ENCODE peak calls at places on chromosome 3, in nine cellular contexts. U, R, H, P, W, T, N, F and J are unnamed samples.

GRCh38 chr3:196120291-196120951 is 38.5 kb upstream of the TFRC start:
- DNase-seq in R (no peak), W (no peak), T (no peak), F (no peak), U (no peak), N (no peak), P (no peak), H (no peak), J (no peak)

GRCh38 chr3:88036221-88036620 is 22.6 kb downstream of the CGGBP1 start:
- DNase-seq in W (no peak), R (no peak), N (no peak), F (no peak), U (no peak), P (no peak), T (no peak), H (no peak), J (no peak)

GRCh38 chr3:187276397-187277128 is 15.0 kb downstream of the MASP1 start:
- DNase-seq in H (no peak), W (no peak), R (no peak), N (no peak), F (no peak), U (no peak), T (no peak), P (no peak), J (no peak)

GRCh38 chr3:100093826-100094225 is 20.5 kb downstream of the FILIP1L start:
- DNase-seq in F (no peak), N (no peak), W (no peak), U (no peak), T (no peak), H (no peak), P (no peak), R (peak; percentile 41), J (no peak)

GRCh38 chr3:112409061-112409460 is 76.1 kb downstream of the CD200 start:
- DNase-seq in W (no peak), N (no peak), H (no peak), R (no peak), P (peak; percentile 58), T (no peak), F (no peak), U (no peak), J (no peak)

GRCh38 chr3:70926835-70927234 is 614.4 kb upstream of the MDFIC2 start:
- DNase-seq in T (no peak), H (no peak), P (no peak), N (no peak), R (no peak), F (no peak), U (no peak), W (no peak), J (no peak)

GRCh38 chr3:184005981-184006507 is 11.6 kb downstream of the ABCC5 start:
- DNase-seq in R (peak; percentile 14), H (peak; percentile 64), F (no peak), U (peak; percentile 28), T (peak; percentile 80), W (peak; percentile 78), P (peak; percentile 93), N (peak; percentile 37), J (peak; percentile 16)

GRCh38 chr3:196942915-196943277 is 568 bp upstream of the NCBP2 start:
- DNase-seq in W (no peak), N (no peak), R (peak; percentile 53), U (peak; percentile 27), F (no peak), T (peak; percentile 19), H (peak; percentile 38), P (peak; percentile 47), J (peak; percentile 38)

GRCh38 chr3:119149484-119149883 is 3.5 kb downstream of the TEX55 start:
- DNase-seq in R (peak; percentile 74), P (no peak), W (no peak), H (peak; percentile 79), T (no peak), F (no peak), U (peak; percentile 30), N (peak; percentile 92), J (peak; percentile 54)

GRCh38 chr3:32865364-32865763 is 47.6 kb downstream of the TRIM71 start:
- DNase-seq in R (peak; percentile 77), U (peak; percentile 4), W (no peak), F (no peak), H (peak; percentile 20), T (peak; percentile 70), P (no peak), N (no peak), J (peak; percentile 15)

GRCh38 chr3:31341130-31341529 is 191.6 kb upstream of the STT3B start:
- DNase-seq in R (peak; percentile 38), U (no peak), H (no peak), N (no peak), F (peak; percentile 40), T (peak; percentile 65), W (no peak), P (no peak), J (no peak)

GRCh38 chr3:19526071-19526470 is 377.8 kb downstream of the KCNH8 start:
- DNase-seq in R (no peak), F (no peak), N (no peak), W (no peak), H (no peak), P (no peak), U (no peak), T (no peak), J (no peak)

GRCh38 chr3:3071136-3071535 is 39.0 kb downstream of the IL5RA start:
- DNase-seq in H (no peak), R (no peak), T (no peak), U (no peak), F (peak; percentile 34), P (no peak), N (no peak), W (no peak), J (no peak)

DNA sequence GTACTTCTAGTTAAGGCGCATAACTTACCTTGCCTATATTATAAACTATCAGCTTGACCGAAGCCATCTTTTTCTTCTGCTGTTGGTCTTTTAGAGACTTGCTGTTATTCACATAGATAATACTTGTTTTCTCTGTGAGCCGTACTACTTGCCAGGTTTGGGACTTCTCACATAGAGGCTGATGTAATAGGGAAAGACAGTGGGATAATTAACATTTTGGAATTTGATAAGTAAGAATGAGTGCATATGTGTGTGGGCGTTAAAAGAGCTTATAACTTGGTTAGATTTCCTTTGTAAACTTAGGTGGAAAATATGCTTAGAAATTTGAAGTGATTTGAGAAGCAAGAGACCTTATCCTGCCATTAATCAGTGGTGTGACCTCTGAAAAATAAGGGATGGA is 47.8 kb downstream of the FNDC3B start:
- DNase-seq in H (peak; percentile 80), U (no peak), R (peak; percentile 71), N (no peak), W (no peak), P (no peak), T (peak; percentile 29), F (no peak), J (no peak)
- H3K9ac ChIP-seq in H (no peak overlapping the region), U (peak overlapping the region; percentile 37), R (peak overlapping the region; percentile 28), N (no peak overlapping the region), W (no peak overlapping the region), P (no peak overlapping the region), T (no peak overlapping the region), F (no peak overlapping the region), J (peak overlapping the region; percentile 27)

GRCh38 chr3:64684715-64685261 is 3.0 kb downstream of the ADAMTS9 start:
- DNase-seq in U (peak; percentile 84), P (peak; percentile 53), R (peak; percentile 67), F (peak; percentile 66), T (peak; percentile 79), N (peak; percentile 46), W (no peak), H (peak; percentile 21), J (peak; percentile 67)
- H3K27me3 ChIP-seq in U (no peaks in the 10 kb centered on the region), P (no peaks in the 10 kb centered on the region), R (no peaks in the 10 kb centered on the region), F (peaks cover 48% of the 10 kb centered on the region), T (peaks cover 13% of the 10 kb centered on the region), N (no peaks in the 10 kb centered on the region), W (peaks cover 28% of the 10 kb centered on the region), H (no peaks in the 10 kb centered on the region), J (no peaks in the 10 kb centered on the region)

DNA sequence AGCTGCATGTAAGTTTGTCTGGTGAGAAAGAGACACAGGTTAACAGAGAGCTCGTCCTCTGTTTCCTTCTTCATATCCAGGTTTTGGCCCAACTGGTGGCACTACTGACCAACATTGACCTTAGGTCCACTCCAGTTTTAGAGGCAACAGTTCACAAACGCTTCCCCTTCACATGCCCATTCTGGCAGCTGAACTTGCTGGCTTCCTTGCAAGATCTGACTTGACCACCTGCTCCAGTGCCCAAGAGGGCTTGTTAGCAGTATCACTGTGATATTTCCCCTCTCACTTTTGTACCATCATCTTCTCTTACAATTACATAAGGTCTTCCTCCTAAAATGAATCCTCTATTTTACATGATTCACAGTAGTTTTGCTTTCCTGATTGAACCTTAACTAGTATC is 71.3 kb downstream of the CNTN6 start:
- DNase-seq in R (no peak), T (no peak), F (no peak), W (no peak), U (no peak), P (no peak), N (no peak), H (no peak), J (no peak)
- H3K4me3 ChIP-seq in R (no peak overlapping the region), T (no peak overlapping the region), F (no peak overlapping the region), W (no peak overlapping the region), U (no peak overlapping the region), P (no peak overlapping the region), N (no peak overlapping the region), H (no peak overlapping the region), J (no peak overlapping the region)

GRCh38 chr3:170353485-170353884 is 4.0 kb upstream of the SKIL start:
- DNase-seq in W (no peak), R (no peak), T (no peak), N (no peak), F (no peak), H (no peak), U (no peak), P (no peak), J (no peak)

GRCh38 chr3:170355738-170356595 is 1.5 kb upstream of the SKIL start:
- DNase-seq in N (peak; percentile 54), H (peak; percentile 69), T (peak; percentile 49), F (peak; percentile 60), R (peak; percentile 72), P (peak; percentile 43), U (peak; percentile 91), W (no peak), J (peak; percentile 73)

GRCh38 chr3:170352936-170353335 is 4.6 kb upstream of the SKIL start:
- DNase-seq in R (no peak), H (no peak), U (no peak), F (no peak), P (no peak), T (no peak), W (no peak), N (no peak), J (no peak)

GRCh38 chr3:170346481-170347125 is 10.9 kb upstream of the SKIL start:
- DNase-seq in U (no peak), W (no peak), P (no peak), F (no peak), N (peak; percentile 54), T (peak; percentile 71), R (peak; percentile 65), H (peak; percentile 57), J (peak; percentile 80)

DNA sequence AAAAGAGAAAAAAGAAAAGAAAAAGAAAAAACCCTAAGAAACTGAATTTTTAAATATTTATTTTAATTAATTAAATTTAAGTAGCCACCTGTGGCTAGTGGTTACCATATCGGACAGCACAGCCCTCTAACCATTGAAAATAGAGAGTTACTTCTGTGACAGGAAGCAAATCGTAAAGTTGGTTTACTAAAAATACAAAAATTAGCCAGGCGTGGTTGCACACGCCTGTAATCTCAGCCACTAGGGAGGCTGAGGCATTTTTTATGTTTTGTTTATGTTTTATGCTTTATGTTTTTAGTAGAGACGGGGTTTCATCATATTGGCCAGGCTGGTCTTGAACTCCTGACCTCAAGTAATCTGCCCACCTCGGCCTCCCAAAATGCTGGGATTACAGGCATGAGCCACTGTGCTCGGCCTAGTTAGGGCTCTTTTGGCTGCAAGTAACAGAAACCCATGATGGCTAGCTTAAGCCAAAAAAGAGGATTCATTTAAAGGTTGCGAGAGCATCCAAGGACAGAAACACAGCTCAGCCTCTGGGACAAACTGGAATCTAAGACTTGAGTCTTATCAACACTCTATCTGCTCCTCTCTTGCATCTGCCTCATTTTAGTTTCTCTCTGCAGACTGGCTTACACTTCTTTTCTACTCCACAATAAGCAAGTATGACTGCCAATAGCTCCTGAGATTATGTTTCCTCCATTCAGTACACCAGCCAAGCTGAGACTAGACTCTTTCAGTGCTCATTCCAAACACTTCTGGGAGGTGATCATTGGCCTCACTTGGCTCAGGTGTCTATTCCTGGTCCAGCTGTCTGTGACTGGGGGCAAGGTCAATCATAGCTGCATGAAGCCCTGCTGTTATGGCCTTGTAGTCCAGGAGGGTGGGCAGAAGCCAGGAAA is 6.8 kb upstream of the SKIL start:
- DNase-seq in W (no peak), R (no peak), T (no peak), U (no peak), N (no peak), H (no peak), F (no peak), P (no peak), J (no peak)
- H3K9ac ChIP-seq in W (no peak overlapping the region), R (no peak overlapping the region), T (no peak overlapping the region), U (no peak overlapping the region), N (no peak overlapping the region), H (no peak overlapping the region), F (no peak overlapping the region), P (no peak overlapping the region), J (no peak overlapping the region)